ENCODE peak calls at places on chromosome 22, in six cellular contexts. W is nephron progenitor cell, M is Calu3, E is cerebellar cortex, T is stromal cell of bone marrow, D is A549. L is an unnamed sample.

GRCh38 chr22:44584256-44584902 is 86.3 kb upstream of the RTL6 start:
- DNase-seq in W (no peak), D (no peak), T (no peak), M (no peak), E (no peak), L (no peak)

GRCh38 chr22:40728731-40729189 is 49.5 kb downstream of the MCHR1 start:
- DNase-seq in M (no peak), T (no peak), W (no peak), D (no peak), E (no peak), L (no peak)

GRCh38 chr22:49784987-49785614 is 42.6 kb downstream of the BRD1 start:
- DNase-seq in T (no peak), D (no peak), E (no peak), M (no peak), W (no peak), L (no peak)

GRCh38 chr22:43826142-43827093 is 14.3 kb upstream of the EFCAB6 start:
- DNase-seq in W (no peak), M (no peak), E (no peak), D (peak; percentile 46), T (peak; percentile 87), L (no peak)

GRCh38 chr22:35892192-35892591 is 136.4 kb downstream of the RBFOX2 start:
- DNase-seq in T (peak; percentile 47), M (no peak), E (no peak), W (no peak), D (no peak), L (peak; percentile 24)

GRCh38 chr22:37337204-37337943 is 55.1 kb downstream of the CYTH4 start:
- DNase-seq in T (no peak), E (no peak), W (no peak), M (no peak), D (peak; percentile 34), L (no peak)

GRCh38 chr22:46043816-46044717 is 67.1 kb upstream of the WNT7B start:
- DNase-seq in T (no peak), W (no peak), D (no peak), M (no peak), E (peak; percentile 88), L (peak; percentile 91)

GRCh38 chr22:40542821-40543540 is 93.5 kb downstream of the MRTFA start:
- DNase-seq in E (no peak), T (no peak), D (no peak), W (no peak), M (no peak), L (no peak)

GRCh38 chr22:32648486-32648885 is 153.0 kb upstream of the TIMP3 start:
- DNase-seq in T (no peak), E (no peak), D (no peak), M (no peak), W (no peak), L (no peak)

GRCh38 chr22:35539910-35540599 is 576 bp upstream of the RASD2 start:
- DNase-seq in M (peak; percentile 73), E (no peak), T (no peak), W (peak; percentile 88), D (no peak), L (peak; percentile 51)

L was measured in G401.